ENCODE peak calls at places on chromosomes 3 and 15, in ten cellular contexts. One of them, this sample, is unnamed.

GRCh38 chr3:141659821-141660597 is 78.1 kb upstream of the RNF7 start:
- DNase-seq in lower lobe of right lung: peak; percentile 79
- DNase-seq in ovary: peak; percentile 75
- DNase-seq in endodermal cell: peak; percentile 82
- DNase-seq in left lung: peak; percentile 68
- DNase-seq in fibroblast of lung: peak; percentile 56
- DNase-seq in left ventricle myocardium inferior: peak; percentile 66
- DNase-seq in mammary epithelial cell: peak; percentile 37
- DNase-seq in A549: peak; percentile 26
- DNase-seq in stomach: peak; percentile 64
- DNase-seq in this sample: no peak

GRCh38 chr3:69712244-69712643 is 27.0 kb upstream of the MITF start:
- DNase-seq in ovary: no peak
- DNase-seq in mammary epithelial cell: no peak
- DNase-seq in endodermal cell: no peak
- DNase-seq in fibroblast of lung: no peak
- DNase-seq in left ventricle myocardium inferior: no peak
- DNase-seq in left lung: no peak
- DNase-seq in stomach: no peak
- DNase-seq in A549: no peak
- DNase-seq in lower lobe of right lung: no peak
- DNase-seq in this sample: no peak

GRCh38 chr3:106542101-106542769 is 673.4 kb upstream of the CBLB start:
- DNase-seq in lower lobe of right lung: no peak
- DNase-seq in fibroblast of lung: peak; percentile 80
- DNase-seq in stomach: no peak
- DNase-seq in A549: no peak
- DNase-seq in left ventricle myocardium inferior: no peak
- DNase-seq in ovary: no peak
- DNase-seq in mammary epithelial cell: peak; percentile 25
- DNase-seq in left lung: no peak
- DNase-seq in endodermal cell: peak; percentile 58
- DNase-seq in this sample: no peak

GRCh38 chr15:72117448-72117697 is 577 bp downstream of the MYO9A start:
- DNase-seq in mammary epithelial cell: peak; percentile 84
- DNase-seq in lower lobe of right lung: peak; percentile 91
- DNase-seq in A549: peak; percentile 87
- DNase-seq in ovary: peak; percentile 88
- DNase-seq in left lung: peak; percentile 85
- DNase-seq in endodermal cell: peak; percentile 92
- DNase-seq in fibroblast of lung: peak; percentile 82
- DNase-seq in left ventricle myocardium inferior: peak; percentile 83
- DNase-seq in stomach: peak; percentile 79
- DNase-seq in this sample: peak; percentile 69

GRCh38 chr3:159534496-159534895 is 454.1 kb upstream of the IL12A start:
- DNase-seq in A549: no peak
- DNase-seq in left lung: no peak
- DNase-seq in fibroblast of lung: peak; percentile 7
- DNase-seq in stomach: no peak
- DNase-seq in mammary epithelial cell: no peak
- DNase-seq in endodermal cell: no peak
- DNase-seq in lower lobe of right lung: no peak
- DNase-seq in left ventricle myocardium inferior: no peak
- DNase-seq in ovary: no peak
- DNase-seq in this sample: no peak

GRCh38 chr15:48574187-48574586 is 71.3 kb downstream of the FBN1 start:
- DNase-seq in mammary epithelial cell: no peak
- DNase-seq in endodermal cell: no peak
- DNase-seq in lower lobe of right lung: no peak
- DNase-seq in A549: no peak
- DNase-seq in left ventricle myocardium inferior: no peak
- DNase-seq in fibroblast of lung: no peak
- DNase-seq in stomach: no peak
- DNase-seq in ovary: no peak
- DNase-seq in left lung: no peak
- DNase-seq in this sample: no peak

GRCh38 chr3:18806633-18807032 is 341.7 kb upstream of the KCNH8 start:
- DNase-seq in fibroblast of lung: no peak
- DNase-seq in endodermal cell: no peak
- DNase-seq in mammary epithelial cell: no peak
- DNase-seq in left lung: no peak
- DNase-seq in left ventricle myocardium inferior: no peak
- DNase-seq in lower lobe of right lung: no peak
- DNase-seq in ovary: no peak
- DNase-seq in stomach: no peak
- DNase-seq in A549: no peak
- DNase-seq in this sample: no peak

GRCh38 chr3:54962200-54962599 is 34.3 kb upstream of the LRTM1 start:
- DNase-seq in stomach: no peak
- DNase-seq in A549: no peak
- DNase-seq in left ventricle myocardium inferior: no peak
- DNase-seq in endodermal cell: no peak
- DNase-seq in lower lobe of right lung: no peak
- DNase-seq in ovary: no peak
- DNase-seq in left lung: no peak
- DNase-seq in mammary epithelial cell: peak; percentile 25
- DNase-seq in fibroblast of lung: peak; percentile 36
- DNase-seq in this sample: no peak

GRCh38 chr3:197750396-197750831 is 731 bp downstream of the FYTTD1 start:
- DNase-seq in fibroblast of lung: peak; percentile 66
- DNase-seq in stomach: peak; percentile 72
- DNase-seq in mammary epithelial cell: peak; percentile 70
- DNase-seq in lower lobe of right lung: peak; percentile 86
- DNase-seq in A549: peak; percentile 55
- DNase-seq in endodermal cell: peak; percentile 88
- DNase-seq in left lung: peak; percentile 69
- DNase-seq in left ventricle myocardium inferior: peak; percentile 70
- DNase-seq in ovary: peak; percentile 72
- DNase-seq in this sample: peak; percentile 38

GRCh38 chr15:82298520-82298919 is 35.9 kb downstream of the SAXO2 start:
- DNase-seq in ovary: no peak
- DNase-seq in left ventricle myocardium inferior: no peak
- DNase-seq in mammary epithelial cell: no peak
- DNase-seq in stomach: no peak
- DNase-seq in fibroblast of lung: peak; percentile 15
- DNase-seq in left lung: no peak
- DNase-seq in lower lobe of right lung: no peak
- DNase-seq in endodermal cell: no peak
- DNase-seq in A549: no peak
- DNase-seq in this sample: no peak

GRCh38 chr3:120418866-120419490 is 31.8 kb downstream of the FSTL1 start:
- DNase-seq in stomach: peak; percentile 51
- DNase-seq in A549: peak; percentile 73
- DNase-seq in ovary: no peak
- DNase-seq in endodermal cell: peak; percentile 84
- DNase-seq in left ventricle myocardium inferior: peak; percentile 52
- DNase-seq in fibroblast of lung: no peak
- DNase-seq in lower lobe of right lung: peak; percentile 57
- DNase-seq in left lung: peak; percentile 44
- DNase-seq in mammary epithelial cell: peak; percentile 54
- DNase-seq in this sample: no peak

GRCh38 chr3:53164911-53165310 is 3.9 kb downstream of the PRKCD start:
- DNase-seq in ovary: no peak
- DNase-seq in fibroblast of lung: no peak
- DNase-seq in left ventricle myocardium inferior: no peak
- DNase-seq in lower lobe of right lung: no peak
- DNase-seq in endodermal cell: peak; percentile 76
- DNase-seq in mammary epithelial cell: no peak
- DNase-seq in left lung: no peak
- DNase-seq in stomach: no peak
- DNase-seq in A549: no peak
- DNase-seq in this sample: no peak
- H3K4me1 ChIP-seq in ovary: peaks cover 7% of the 10 kb centered on the region
- H3K4me1 ChIP-seq in fibroblast of lung: peaks cover 19% of the 10 kb centered on the region
- H3K4me1 ChIP-seq in left ventricle myocardium inferior: peaks cover 56% of the 10 kb centered on the region
- H3K4me1 ChIP-seq in lower lobe of right lung: peaks cover 70% of the 10 kb centered on the region
- H3K4me1 ChIP-seq in endodermal cell: peaks cover 11% of the 10 kb centered on the region
- H3K4me1 ChIP-seq in mammary epithelial cell: peaks cover 52% of the 10 kb centered on the region
- H3K4me1 ChIP-seq in left lung: peaks cover 30% of the 10 kb centered on the region
- H3K4me1 ChIP-seq in stomach: peaks cover 84% of the 10 kb centered on the region
- H3K4me1 ChIP-seq in A549: peaks cover 17% of the 10 kb centered on the region
- H3K4me1 ChIP-seq in this sample: peaks cover 9% of the 10 kb centered on the region

GRCh38 chr15:63292771-63293170 is 15.4 kb downstream of the APH1B start:
- DNase-seq in mammary epithelial cell: no peak
- DNase-seq in left lung: no peak
- DNase-seq in left ventricle myocardium inferior: no peak
- DNase-seq in lower lobe of right lung: no peak
- DNase-seq in A549: no peak
- DNase-seq in endodermal cell: no peak
- DNase-seq in ovary: no peak
- DNase-seq in stomach: no peak
- DNase-seq in fibroblast of lung: peak; percentile 17
- DNase-seq in this sample: no peak
- H3K4me3 ChIP-seq in mammary epithelial cell: no peak overlapping the region
- H3K4me3 ChIP-seq in left lung: no peak overlapping the region
- H3K4me3 ChIP-seq in left ventricle myocardium inferior: no peak overlapping the region
- H3K4me3 ChIP-seq in lower lobe of right lung: no peak overlapping the region
- H3K4me3 ChIP-seq in A549: no peak overlapping the region
- H3K4me3 ChIP-seq in endodermal cell: no peak overlapping the region
- H3K4me3 ChIP-seq in ovary: no peak overlapping the region
- H3K4me3 ChIP-seq in stomach: no peak overlapping the region
- H3K4me3 ChIP-seq in fibroblast of lung: no peak overlapping the region
- H3K4me3 ChIP-seq in this sample: no peak overlapping the region

DNA sequence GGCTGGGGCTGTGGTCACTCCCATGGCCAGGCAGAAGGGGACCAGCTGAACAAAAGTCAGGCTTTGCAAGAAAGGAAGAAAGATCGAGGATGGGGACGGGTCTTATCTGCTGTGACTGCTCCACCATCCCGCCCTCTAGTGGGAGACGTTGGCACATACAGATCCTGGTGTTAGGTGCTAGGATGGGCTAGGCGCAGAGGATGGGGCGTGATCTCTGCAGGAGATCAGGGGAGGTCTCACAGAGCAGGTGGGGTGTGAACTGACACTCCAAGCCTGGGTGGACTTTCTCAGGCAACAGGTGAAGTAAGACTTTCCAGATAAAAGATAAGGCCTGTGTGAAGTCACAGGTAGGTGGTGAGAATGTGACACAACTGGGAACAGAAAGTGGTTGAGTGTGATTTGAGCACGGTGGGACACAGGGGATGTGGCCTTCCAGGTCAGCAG is 141.9 kb upstream of the SMAD3 start:
- DNase-seq in lower lobe of right lung: no peak
- DNase-seq in stomach: peak; percentile 40
- DNase-seq in mammary epithelial cell: no peak
- DNase-seq in fibroblast of lung: no peak
- DNase-seq in endodermal cell: peak; percentile 94
- DNase-seq in left ventricle myocardium inferior: no peak
- DNase-seq in ovary: no peak
- DNase-seq in left lung: no peak
- DNase-seq in A549: peak; percentile 64
- DNase-seq in this sample: no peak
- TF ChIP-seq CTCF in lower lobe of right lung: peak; percentile 35
- TF ChIP-seq CTCF in stomach: peak; percentile 33
- TF ChIP-seq CTCF in mammary epithelial cell: no peak
- TF ChIP-seq CTCF in fibroblast of lung: peak; percentile 16
- TF ChIP-seq CTCF in endodermal cell: peak; percentile 87
- TF ChIP-seq CTCF in left ventricle myocardium inferior: peak; percentile 57
- TF ChIP-seq CTCF in ovary: no peak
- TF ChIP-seq CTCF in left lung: no peak
- TF ChIP-seq CTCF in A549: peak; percentile 45
- TF ChIP-seq CTCF in this sample: no peak

DNA sequence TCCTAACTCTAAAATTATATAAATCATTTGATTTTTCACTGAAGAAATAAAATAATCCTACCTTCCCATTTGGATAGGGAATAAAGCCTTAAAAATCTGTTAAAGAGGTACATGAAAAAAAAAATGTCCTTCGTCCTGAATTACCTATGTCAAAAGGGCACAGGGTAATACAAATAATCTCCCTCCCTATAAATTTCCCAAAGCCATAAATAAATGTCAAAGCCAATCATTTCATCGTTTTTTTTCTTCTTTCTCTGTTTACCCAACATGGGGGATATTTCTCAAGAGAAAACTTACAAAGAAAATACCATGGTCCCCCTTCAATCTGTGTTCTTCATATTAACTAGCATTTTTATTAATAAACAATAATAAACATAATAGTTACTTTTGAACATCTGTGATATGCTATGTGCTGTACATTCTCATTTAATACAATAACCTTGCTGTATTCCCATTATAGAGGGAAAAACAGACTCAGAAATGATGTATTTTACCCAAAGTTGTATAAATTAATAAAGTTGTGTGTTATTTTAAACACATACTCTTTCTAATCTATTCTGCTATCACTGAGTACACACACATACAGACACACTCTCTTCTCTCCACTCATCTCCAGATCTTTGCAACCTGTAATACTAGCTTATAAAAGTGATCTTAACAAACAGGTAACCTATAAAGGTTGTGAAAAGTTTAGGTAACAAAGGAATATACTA is 910 bp upstream of the ANKRD28 start:
- DNase-seq in fibroblast of lung: no peak
- DNase-seq in lower lobe of right lung: no peak
- DNase-seq in left ventricle myocardium inferior: no peak
- DNase-seq in ovary: no peak
- DNase-seq in left lung: no peak
- DNase-seq in stomach: no peak
- DNase-seq in endodermal cell: no peak
- DNase-seq in mammary epithelial cell: no peak
- DNase-seq in A549: no peak
- DNase-seq in this sample: no peak
- H3K4me1 ChIP-seq in fibroblast of lung: peaks cover 2% of the 10 kb centered on the region
- H3K4me1 ChIP-seq in lower lobe of right lung: peaks cover 54% of the 10 kb centered on the region
- H3K4me1 ChIP-seq in left ventricle myocardium inferior: peaks cover 37% of the 10 kb centered on the region
- H3K4me1 ChIP-seq in ovary: peaks cover 4% of the 10 kb centered on the region
- H3K4me1 ChIP-seq in left lung: peaks cover 2% of the 10 kb centered on the region
- H3K4me1 ChIP-seq in stomach: peaks cover 9% of the 10 kb centered on the region
- H3K4me1 ChIP-seq in endodermal cell: no peaks in the 10 kb centered on the region
- H3K4me1 ChIP-seq in mammary epithelial cell: peaks cover 4% of the 10 kb centered on the region
- H3K4me1 ChIP-seq in A549: peaks cover 38% of the 10 kb centered on the region
- H3K4me1 ChIP-seq in this sample: peaks cover 38% of the 10 kb centered on the region

This sample was measured in gastrocnemius medialis.